ENCODE peak calls at places on chromosome 11, in eight cellular contexts. L is CD8-positive, alpha-beta T cell; U is thoracic aorta; E is NCI-H460; B is NCI-H345; N is AG09319; K is activated T-cell treated with anti-CD3 and anti-CD28 coated beads for 1 hour; R is K562. J is an unnamed sample.

GRCh38 chr11:73219396-73220285 is 1.6 kb downstream of the P2RY2 start:
- DNase-seq in N (no peak), K (no peak), U (no peak), B (no peak), L (no peak), E (no peak), R (no peak), J (no peak)

GRCh38 chr11:62908468-62909072 is 12.6 kb downstream of the CHRM1 start:
- DNase-seq in K (no peak), R (no peak), L (no peak), N (no peak), E (no peak), U (no peak), B (no peak), J (no peak)

GRCh38 chr11:67029146-67029545 is 6.2 kb downstream of the SYT12 start:
- DNase-seq in N (no peak), K (no peak), U (no peak), L (no peak), B (no peak), R (no peak), E (no peak), J (no peak)

GRCh38 chr11:106276859-106277436 is 199.5 kb downstream of the AASDHPPT start:
- DNase-seq in L (no peak), B (no peak), K (no peak), R (no peak), E (no peak), U (no peak), N (peak), J (no peak)

GRCh38 chr11:14125529-14125928 is 163.0 kb downstream of the SPON1 start:
- DNase-seq in E (no peak), R (no peak), L (no peak), K (no peak), U (no peak), B (no peak), N (no peak), J (no peak)

GRCh38 chr11:106061936-106062591 is 15.1 kb downstream of the KBTBD3 start:
- DNase-seq in K (no peak), B (no peak), R (no peak), E (no peak), L (no peak), N (no peak), U (no peak), J (no peak)

GRCh38 chr11:72844356-72844755 is 30.1 kb downstream of the ATG16L2 start:
- DNase-seq in E (no peak), N (peak), R (no peak), U (no peak), K (no peak), L (no peak), B (no peak), J (no peak)

GRCh38 chr11:84993386-84993785 is 633.8 kb downstream of the DLG2 start:
- DNase-seq in K (no peak), B (no peak), R (no peak), E (no peak), L (no peak), U (no peak), N (no peak), J (no peak)

GRCh38 chr11:65885231-65885630 is 3.0 kb downstream of the FIBP start:
- DNase-seq in E (no peak), U (no peak), B (no peak), N (no peak), L (no peak), R (no peak), K (no peak), J (no peak)

GRCh38 chr11:12841946-12842630 is 167.0 kb upstream of the RASSF10 start:
- DNase-seq in R (no peak), E (no peak), L (no peak), K (no peak), N (no peak), U (no peak), B (peak), J (no peak)

GRCh38 chr11:29320196-29320595 is 696.6 kb downstream of the KCNA4 start:
- DNase-seq in B (no peak), R (no peak), K (no peak), U (no peak), N (no peak), L (no peak), E (no peak), J (no peak)

GRCh38 chr11:73746701-73747100 is 14.2 kb downstream of the RAB6A start:
- DNase-seq in L (no peak), N (no peak), R (no peak), K (no peak), E (no peak), B (no peak), U (no peak), J (no peak)

GRCh38 chr11:2266586-2267305 is 3.6 kb downstream of the ASCL2 start:
- DNase-seq in L (no peak), U (no peak), K (no peak), N (no peak), B (no peak), E (no peak), R (no peak), J (no peak)

GRCh38 chr11:11584446-11584810 is 37.4 kb downstream of the GALNT18 start:
- DNase-seq in E (peak), K (no peak), B (no peak), N (no peak), U (no peak), R (no peak), L (no peak), J (no peak)

GRCh38 chr11:116596346-116597260 is 176.2 kb downstream of the BUD13 start:
- DNase-seq in L (no peak), U (no peak), R (no peak), N (no peak), K (no peak), E (no peak), B (peak), J (no peak)